ENCODE peak calls at places on chromosomes 13 and 19, in seven cellular contexts. J, D, X, M, T, W and B are unnamed samples.

GRCh38 chr13:106088094-106088493 is 447.4 kb downstream of the EFNB2 start:
- DNase-seq in J (no peak), M (no peak), T (no peak), W (no peak), X (no peak), D (no peak), B (no peak)

GRCh38 chr19:41934849-41935374 is 6.7 kb upstream of the ERFL start:
- DNase-seq in X (peak), M (peak), T (peak), W (peak), D (peak), J (peak), B (no peak)

GRCh38 chr19:48398329-48399235 is 5.1 kb downstream of the GRIN2D start:
- DNase-seq in W (peak), J (peak), M (peak), D (peak), T (peak), X (peak), B (peak)

GRCh38 chr19:4067396-4068057 is 828 bp upstream of the ZBTB7A start:
- DNase-seq in D (no peak), J (peak), W (no peak), M (no peak), T (no peak), X (no peak), B (no peak)

GRCh38 chr13:94515352-94515751 is 35.9 kb upstream of the DCT start:
- DNase-seq in J (no peak), D (no peak), X (no peak), T (no peak), M (no peak), W (no peak), B (no peak)

GRCh38 chr19:36489920-36490415 is 607 bp upstream of the ZNF566 start:
- DNase-seq in X (peak), D (peak), J (no peak), M (peak), W (peak), T (peak), B (no peak)

GRCh38 chr19:41808663-41809566 is 12.5 kb downstream of the CEACAM3 start:
- DNase-seq in M (no peak), D (no peak), W (no peak), T (no peak), X (peak), J (peak), B (no peak)

GRCh38 chr13:114078501-114079451 is 53.6 kb downstream of the RASA3 start:
- DNase-seq in X (peak), M (no peak), W (peak), J (peak), D (no peak), T (no peak), B (no peak)